ENCODE peak calls at places on chromosome 13, in six cellular contexts. One of them, this sample, is unnamed.

GRCh38 chr13:42762917-42763316 is 18.5 kb upstream of the FAM216B start:
- DNase-seq in IMR-90: peak; percentile 98
- DNase-seq in GM12865: no peak
- DNase-seq in fibroblast of the aortic adventitia: peak; percentile 90
- DNase-seq in brain microvascular endothelial cell: peak; percentile 93
- DNase-seq in cardiac muscle cell: no peak
- DNase-seq in this sample: no peak

GRCh38 chr13:32642858-32643257 is 56.6 kb downstream of the PDS5B start:
- DNase-seq in IMR-90: no peak
- DNase-seq in GM12865: no peak
- DNase-seq in fibroblast of the aortic adventitia: no peak
- DNase-seq in brain microvascular endothelial cell: no peak
- DNase-seq in cardiac muscle cell: no peak
- DNase-seq in this sample: no peak

GRCh38 chr13:105974380-105974779 is 561.1 kb downstream of the EFNB2 start:
- DNase-seq in IMR-90: no peak
- DNase-seq in GM12865: no peak
- DNase-seq in fibroblast of the aortic adventitia: no peak
- DNase-seq in brain microvascular endothelial cell: no peak
- DNase-seq in cardiac muscle cell: no peak
- DNase-seq in this sample: no peak

GRCh38 chr13:50676602-50677001 is 166.9 kb downstream of the DLEU7 start:
- DNase-seq in IMR-90: peak; percentile 44
- DNase-seq in GM12865: peak; percentile 6
- DNase-seq in fibroblast of the aortic adventitia: peak; percentile 82
- DNase-seq in brain microvascular endothelial cell: peak; percentile 89
- DNase-seq in cardiac muscle cell: no peak
- DNase-seq in this sample: no peak

GRCh38 chr13:77150651-77151050 is 123.7 kb upstream of the FBXL3 start:
- DNase-seq in IMR-90: peak; percentile 41
- DNase-seq in GM12865: no peak
- DNase-seq in fibroblast of the aortic adventitia: peak; percentile 11
- DNase-seq in brain microvascular endothelial cell: no peak
- DNase-seq in cardiac muscle cell: no peak
- DNase-seq in this sample: no peak

GRCh38 chr13:93289047-93289446 is 62.4 kb downstream of the GPC6 start:
- DNase-seq in IMR-90: peak; percentile 8
- DNase-seq in GM12865: no peak
- DNase-seq in fibroblast of the aortic adventitia: no peak
- DNase-seq in brain microvascular endothelial cell: no peak
- DNase-seq in cardiac muscle cell: no peak
- DNase-seq in this sample: no peak

GRCh38 chr13:97125051-97125809 is 96.9 kb upstream of the MBNL2 start:
- DNase-seq in IMR-90: peak; percentile 74
- DNase-seq in GM12865: peak; percentile 70
- DNase-seq in fibroblast of the aortic adventitia: peak; percentile 75
- DNase-seq in brain microvascular endothelial cell: peak; percentile 77
- DNase-seq in cardiac muscle cell: peak; percentile 65
- DNase-seq in this sample: no peak

GRCh38 chr13:48505597-48506091 is 27.2 kb downstream of the RCBTB2 start:
- DNase-seq in IMR-90: peak; percentile 71
- DNase-seq in GM12865: peak; percentile 95
- DNase-seq in fibroblast of the aortic adventitia: no peak
- DNase-seq in brain microvascular endothelial cell: no peak
- DNase-seq in cardiac muscle cell: no peak
- DNase-seq in this sample: no peak

GRCh38 chr13:43915451-43915850 is 35.7 kb downstream of the LACC1 start:
- DNase-seq in IMR-90: peak; percentile 62
- DNase-seq in GM12865: no peak
- DNase-seq in fibroblast of the aortic adventitia: peak; percentile 33
- DNase-seq in brain microvascular endothelial cell: no peak
- DNase-seq in cardiac muscle cell: no peak
- DNase-seq in this sample: no peak

GRCh38 chr13:102261809-102262208 is 140.0 kb downstream of the FGF14 start:
- DNase-seq in IMR-90: no peak
- DNase-seq in GM12865: no peak
- DNase-seq in fibroblast of the aortic adventitia: no peak
- DNase-seq in brain microvascular endothelial cell: no peak
- DNase-seq in cardiac muscle cell: no peak
- DNase-seq in this sample: no peak

GRCh38 chr13:29103036-29103800 is 283.1 kb downstream of the MTUS2 start:
- DNase-seq in IMR-90: no peak
- DNase-seq in GM12865: no peak
- DNase-seq in fibroblast of the aortic adventitia: no peak
- DNase-seq in brain microvascular endothelial cell: no peak
- DNase-seq in cardiac muscle cell: no peak
- DNase-seq in this sample: no peak

GRCh38 chr13:29106651-29107050 is 286.5 kb downstream of the MTUS2 start:
- DNase-seq in IMR-90: no peak
- DNase-seq in GM12865: no peak
- DNase-seq in fibroblast of the aortic adventitia: no peak
- DNase-seq in brain microvascular endothelial cell: no peak
- DNase-seq in cardiac muscle cell: no peak
- DNase-seq in this sample: no peak

GRCh38 chr13:29110003-29110402 is 289.9 kb downstream of the MTUS2 start:
- DNase-seq in IMR-90: no peak
- DNase-seq in GM12865: no peak
- DNase-seq in fibroblast of the aortic adventitia: no peak
- DNase-seq in brain microvascular endothelial cell: no peak
- DNase-seq in cardiac muscle cell: no peak
- DNase-seq in this sample: no peak

GRCh38 chr13:29104461-29104860 is 284.3 kb downstream of the MTUS2 start:
- DNase-seq in IMR-90: no peak
- DNase-seq in GM12865: no peak
- DNase-seq in fibroblast of the aortic adventitia: no peak
- DNase-seq in brain microvascular endothelial cell: no peak
- DNase-seq in cardiac muscle cell: no peak
- DNase-seq in this sample: no peak

GRCh38 chr13:29105779-29106178 is 285.6 kb downstream of the MTUS2 start:
- DNase-seq in IMR-90: no peak
- DNase-seq in GM12865: no peak
- DNase-seq in fibroblast of the aortic adventitia: no peak
- DNase-seq in brain microvascular endothelial cell: no peak
- DNase-seq in cardiac muscle cell: peak; percentile 23
- DNase-seq in this sample: no peak
- TF ChIP-seq CTCF in IMR-90: no peak
- TF ChIP-seq CTCF in GM12865: peak; percentile 21
- TF ChIP-seq CTCF in fibroblast of the aortic adventitia: no peak
- TF ChIP-seq CTCF in brain microvascular endothelial cell: no peak
- TF ChIP-seq CTCF in cardiac muscle cell: no peak
- TF ChIP-seq CTCF in this sample: peak; percentile 45

DNA sequence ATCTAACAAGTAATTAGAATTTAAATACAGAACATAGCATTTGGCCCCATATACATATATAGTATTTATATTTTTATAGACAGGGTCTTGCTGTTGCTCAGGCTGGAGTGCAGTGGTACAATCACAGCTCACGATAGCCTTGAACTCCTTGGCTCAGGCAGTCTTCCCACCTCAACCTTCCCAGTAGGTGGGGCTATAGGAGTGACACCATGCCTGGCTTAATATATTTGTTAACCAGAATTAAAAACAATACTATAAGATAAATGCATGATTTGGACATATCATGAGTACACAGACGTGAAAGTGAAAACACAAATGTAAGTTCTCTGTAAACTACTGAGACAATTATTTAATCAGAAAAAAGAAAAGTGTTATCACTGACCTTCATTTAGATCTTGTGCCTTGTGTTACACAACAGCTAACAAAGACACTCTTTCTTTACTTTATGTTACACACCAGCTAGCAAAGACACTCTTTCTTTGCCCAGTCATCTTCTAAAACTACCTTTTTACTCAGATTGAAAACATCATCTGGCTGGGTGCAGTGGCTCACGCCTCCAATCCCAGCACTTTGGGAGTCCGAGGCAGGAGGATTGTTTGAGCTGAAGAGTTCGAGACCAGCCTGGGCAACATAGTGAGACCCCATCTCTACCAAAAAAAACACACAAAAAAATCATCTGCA is 22.6 kb downstream of the CARS2 start:
- DNase-seq in IMR-90: peak; percentile 15
- DNase-seq in GM12865: no peak
- DNase-seq in fibroblast of the aortic adventitia: peak; percentile 20
- DNase-seq in brain microvascular endothelial cell: no peak
- DNase-seq in cardiac muscle cell: peak; percentile 6
- DNase-seq in this sample: no peak
- TF ChIP-seq CTCF in IMR-90: peak; percentile 23
- TF ChIP-seq CTCF in GM12865: no peak
- TF ChIP-seq CTCF in fibroblast of the aortic adventitia: peak; percentile 29
- TF ChIP-seq CTCF in brain microvascular endothelial cell: peak; percentile 56
- TF ChIP-seq CTCF in cardiac muscle cell: peak; percentile 37
- TF ChIP-seq CTCF in this sample: peak; percentile 36

GRCh38 chr13:80118099-80118498 is 222.8 kb downstream of the SPRY2 start:
- DNase-seq in IMR-90: no peak
- DNase-seq in GM12865: no peak
- DNase-seq in fibroblast of the aortic adventitia: no peak
- DNase-seq in brain microvascular endothelial cell: no peak
- DNase-seq in cardiac muscle cell: no peak
- DNase-seq in this sample: no peak
- TF ChIP-seq CTCF in IMR-90: no peak
- TF ChIP-seq CTCF in GM12865: no peak
- TF ChIP-seq CTCF in fibroblast of the aortic adventitia: no peak
- TF ChIP-seq CTCF in brain microvascular endothelial cell: no peak
- TF ChIP-seq CTCF in cardiac muscle cell: no peak
- TF ChIP-seq CTCF in this sample: no peak

GRCh38 chr13:104968876-104969275 is 1566.6 kb downstream of the EFNB2 start:
- DNase-seq in IMR-90: no peak
- DNase-seq in GM12865: no peak
- DNase-seq in fibroblast of the aortic adventitia: no peak
- DNase-seq in brain microvascular endothelial cell: no peak
- DNase-seq in cardiac muscle cell: no peak
- DNase-seq in this sample: no peak
- TF ChIP-seq CTCF in IMR-90: no peak
- TF ChIP-seq CTCF in GM12865: no peak
- TF ChIP-seq CTCF in fibroblast of the aortic adventitia: no peak
- TF ChIP-seq CTCF in brain microvascular endothelial cell: no peak
- TF ChIP-seq CTCF in cardiac muscle cell: no peak
- TF ChIP-seq CTCF in this sample: no peak

GRCh38 chr13:109622006-109622405 is 164.4 kb downstream of the IRS2 start:
- DNase-seq in IMR-90: no peak
- DNase-seq in GM12865: no peak
- DNase-seq in fibroblast of the aortic adventitia: no peak
- DNase-seq in brain microvascular endothelial cell: no peak
- DNase-seq in cardiac muscle cell: no peak
- DNase-seq in this sample: no peak
- TF ChIP-seq CTCF in IMR-90: no peak
- TF ChIP-seq CTCF in GM12865: no peak
- TF ChIP-seq CTCF in fibroblast of the aortic adventitia: no peak
- TF ChIP-seq CTCF in brain microvascular endothelial cell: no peak
- TF ChIP-seq CTCF in cardiac muscle cell: no peak
- TF ChIP-seq CTCF in this sample: no peak

GRCh38 chr13:112267650-112268049 is 108.5 kb upstream of the SPACA7 start:
- DNase-seq in IMR-90: no peak
- DNase-seq in GM12865: no peak
- DNase-seq in fibroblast of the aortic adventitia: no peak
- DNase-seq in brain microvascular endothelial cell: no peak
- DNase-seq in cardiac muscle cell: no peak
- DNase-seq in this sample: no peak
- TF ChIP-seq CTCF in IMR-90: no peak
- TF ChIP-seq CTCF in GM12865: no peak
- TF ChIP-seq CTCF in fibroblast of the aortic adventitia: no peak
- TF ChIP-seq CTCF in brain microvascular endothelial cell: no peak
- TF ChIP-seq CTCF in cardiac muscle cell: no peak
- TF ChIP-seq CTCF in this sample: no peak

GRCh38 chr13:27226991-27227390 is 24.4 kb upstream of the RPL21 start:
- DNase-seq in IMR-90: no peak
- DNase-seq in GM12865: peak; percentile 28
- DNase-seq in fibroblast of the aortic adventitia: no peak
- DNase-seq in brain microvascular endothelial cell: no peak
- DNase-seq in cardiac muscle cell: no peak
- DNase-seq in this sample: no peak
- TF ChIP-seq CTCF in IMR-90: no peak
- TF ChIP-seq CTCF in GM12865: no peak
- TF ChIP-seq CTCF in fibroblast of the aortic adventitia: no peak
- TF ChIP-seq CTCF in brain microvascular endothelial cell: no peak
- TF ChIP-seq CTCF in cardiac muscle cell: no peak
- TF ChIP-seq CTCF in this sample: no peak

This sample was measured in progenitor cell of endocrine pancreas.